ENCODE peak calls at places on chromosomes 3 and 15, in nine cellular contexts. One of them, this sample, is unnamed.

GRCh38 chr3:7999363-7999762 is 502.3 kb upstream of the LMCD1 start:
- DNase-seq in neuronal stem cell: peak; percentile 57
- DNase-seq in psoas muscle: no peak
- DNase-seq in mucosa of descending colon: no peak
- DNase-seq in CD8-positive, alpha-beta T cell: no peak
- DNase-seq in Peyer's patch: no peak
- DNase-seq in GM23248: no peak
- DNase-seq in CD8-positive, alpha-beta memory T cell: no peak
- DNase-seq in heart left ventricle: no peak
- DNase-seq in this sample: no peak

GRCh38 chr3:179558742-179559364 is 3.9 kb upstream of the ACTL6A start:
- DNase-seq in heart left ventricle: peak; percentile 69
- DNase-seq in GM23248: peak; percentile 87
- DNase-seq in CD8-positive, alpha-beta T cell: peak; percentile 36
- DNase-seq in mucosa of descending colon: no peak
- DNase-seq in Peyer's patch: no peak
- DNase-seq in neuronal stem cell: peak; percentile 42
- DNase-seq in psoas muscle: peak; percentile 36
- DNase-seq in CD8-positive, alpha-beta memory T cell: peak; percentile 56
- DNase-seq in this sample: peak; percentile 39

GRCh38 chr15:45129651-45130129 is at the start of the genes DUOX1 and DUOXA1:
- DNase-seq in heart left ventricle: no peak
- DNase-seq in psoas muscle: peak; percentile 47
- DNase-seq in CD8-positive, alpha-beta memory T cell: no peak
- DNase-seq in GM23248: peak; percentile 56
- DNase-seq in neuronal stem cell: no peak
- DNase-seq in CD8-positive, alpha-beta T cell: peak; percentile 32
- DNase-seq in mucosa of descending colon: no peak
- DNase-seq in Peyer's patch: peak; percentile 74
- DNase-seq in this sample: peak; percentile 57

GRCh38 chr3:194505791-194506415 is 19.1 kb upstream of the ATP13A3 start:
- DNase-seq in psoas muscle: no peak
- DNase-seq in Peyer's patch: no peak
- DNase-seq in heart left ventricle: no peak
- DNase-seq in CD8-positive, alpha-beta memory T cell: no peak
- DNase-seq in neuronal stem cell: no peak
- DNase-seq in CD8-positive, alpha-beta T cell: no peak
- DNase-seq in GM23248: no peak
- DNase-seq in mucosa of descending colon: no peak
- DNase-seq in this sample: no peak

GRCh38 chr3:58899159-58899952 is 150.5 kb downstream of the CFAP20DC start:
- DNase-seq in heart left ventricle: peak; percentile 80
- DNase-seq in CD8-positive, alpha-beta memory T cell: peak; percentile 44
- DNase-seq in Peyer's patch: peak; percentile 52
- DNase-seq in CD8-positive, alpha-beta T cell: peak; percentile 7
- DNase-seq in neuronal stem cell: no peak
- DNase-seq in mucosa of descending colon: peak; percentile 47
- DNase-seq in GM23248: peak; percentile 12
- DNase-seq in psoas muscle: peak; percentile 27
- DNase-seq in this sample: peak; percentile 57

GRCh38 chr3:133384331-133385027 is 15.4 kb upstream of the BFSP2 start:
- DNase-seq in CD8-positive, alpha-beta T cell: no peak
- DNase-seq in GM23248: peak; percentile 56
- DNase-seq in Peyer's patch: peak; percentile 59
- DNase-seq in neuronal stem cell: peak; percentile 67
- DNase-seq in psoas muscle: peak; percentile 40
- DNase-seq in mucosa of descending colon: no peak
- DNase-seq in heart left ventricle: peak; percentile 78
- DNase-seq in CD8-positive, alpha-beta memory T cell: no peak
- DNase-seq in this sample: peak; percentile 60

GRCh38 chr3:14480207-14481017 is 59.7 kb downstream of the GRIP2 start:
- DNase-seq in mucosa of descending colon: no peak
- DNase-seq in CD8-positive, alpha-beta T cell: no peak
- DNase-seq in Peyer's patch: peak; percentile 21
- DNase-seq in GM23248: no peak
- DNase-seq in psoas muscle: no peak
- DNase-seq in CD8-positive, alpha-beta memory T cell: no peak
- DNase-seq in heart left ventricle: no peak
- DNase-seq in neuronal stem cell: no peak
- DNase-seq in this sample: peak; percentile 63

GRCh38 chr3:158953131-158953530 is 151.3 kb downstream of the MFSD1 start:
- DNase-seq in heart left ventricle: no peak
- DNase-seq in neuronal stem cell: no peak
- DNase-seq in mucosa of descending colon: no peak
- DNase-seq in psoas muscle: no peak
- DNase-seq in Peyer's patch: no peak
- DNase-seq in CD8-positive, alpha-beta memory T cell: no peak
- DNase-seq in GM23248: peak; percentile 28
- DNase-seq in CD8-positive, alpha-beta T cell: no peak
- DNase-seq in this sample: no peak

GRCh38 chr3:138872632-138873031 is 37.9 kb upstream of the PIK3CB start:
- DNase-seq in psoas muscle: no peak
- DNase-seq in GM23248: no peak
- DNase-seq in CD8-positive, alpha-beta T cell: no peak
- DNase-seq in mucosa of descending colon: no peak
- DNase-seq in heart left ventricle: no peak
- DNase-seq in CD8-positive, alpha-beta memory T cell: no peak
- DNase-seq in Peyer's patch: no peak
- DNase-seq in neuronal stem cell: no peak
- DNase-seq in this sample: no peak

GRCh38 chr3:76199382-76199781 is 414.0 kb upstream of the ZNF717 start:
- DNase-seq in mucosa of descending colon: no peak
- DNase-seq in psoas muscle: no peak
- DNase-seq in GM23248: peak; percentile 16
- DNase-seq in CD8-positive, alpha-beta T cell: no peak
- DNase-seq in Peyer's patch: no peak
- DNase-seq in CD8-positive, alpha-beta memory T cell: no peak
- DNase-seq in neuronal stem cell: no peak
- DNase-seq in heart left ventricle: no peak
- DNase-seq in this sample: no peak

GRCh38 chr3:126481808-126482502 is 6.3 kb upstream of the ZXDC start:
- DNase-seq in Peyer's patch: peak; percentile 83
- DNase-seq in heart left ventricle: peak; percentile 14
- DNase-seq in CD8-positive, alpha-beta memory T cell: no peak
- DNase-seq in psoas muscle: peak; percentile 57
- DNase-seq in GM23248: peak; percentile 54
- DNase-seq in CD8-positive, alpha-beta T cell: no peak
- DNase-seq in neuronal stem cell: no peak
- DNase-seq in mucosa of descending colon: peak; percentile 75
- DNase-seq in this sample: no peak

GRCh38 chr3:86951343-86951742 is 39.6 kb downstream of the VGLL3 start:
- DNase-seq in Peyer's patch: no peak
- DNase-seq in CD8-positive, alpha-beta memory T cell: no peak
- DNase-seq in mucosa of descending colon: no peak
- DNase-seq in psoas muscle: no peak
- DNase-seq in heart left ventricle: no peak
- DNase-seq in neuronal stem cell: no peak
- DNase-seq in GM23248: peak; percentile 89
- DNase-seq in CD8-positive, alpha-beta T cell: no peak
- DNase-seq in this sample: no peak

GRCh38 chr3:86958534-86958933 is 32.4 kb downstream of the VGLL3 start:
- DNase-seq in psoas muscle: no peak
- DNase-seq in neuronal stem cell: no peak
- DNase-seq in Peyer's patch: no peak
- DNase-seq in mucosa of descending colon: no peak
- DNase-seq in heart left ventricle: no peak
- DNase-seq in GM23248: peak; percentile 90
- DNase-seq in CD8-positive, alpha-beta T cell: no peak
- DNase-seq in CD8-positive, alpha-beta memory T cell: no peak
- DNase-seq in this sample: no peak

GRCh38 chr3:86950717-86951116 is 40.2 kb downstream of the VGLL3 start:
- DNase-seq in GM23248: no peak
- DNase-seq in CD8-positive, alpha-beta T cell: no peak
- DNase-seq in heart left ventricle: no peak
- DNase-seq in neuronal stem cell: no peak
- DNase-seq in Peyer's patch: no peak
- DNase-seq in CD8-positive, alpha-beta memory T cell: no peak
- DNase-seq in mucosa of descending colon: no peak
- DNase-seq in psoas muscle: no peak
- DNase-seq in this sample: no peak

GRCh38 chr3:86954751-86955150 is 36.2 kb downstream of the VGLL3 start:
- DNase-seq in mucosa of descending colon: no peak
- DNase-seq in CD8-positive, alpha-beta T cell: no peak
- DNase-seq in GM23248: peak; percentile 40
- DNase-seq in heart left ventricle: no peak
- DNase-seq in neuronal stem cell: no peak
- DNase-seq in Peyer's patch: no peak
- DNase-seq in psoas muscle: no peak
- DNase-seq in CD8-positive, alpha-beta memory T cell: no peak
- DNase-seq in this sample: no peak

GRCh38 chr3:86954226-86954625 is 36.7 kb downstream of the VGLL3 start:
- DNase-seq in heart left ventricle: no peak
- DNase-seq in CD8-positive, alpha-beta memory T cell: no peak
- DNase-seq in GM23248: no peak
- DNase-seq in mucosa of descending colon: no peak
- DNase-seq in Peyer's patch: no peak
- DNase-seq in CD8-positive, alpha-beta T cell: no peak
- DNase-seq in neuronal stem cell: no peak
- DNase-seq in psoas muscle: no peak
- DNase-seq in this sample: no peak
- H3K4me1 ChIP-seq in heart left ventricle: no peaks in the 10 kb centered on the region
- H3K4me1 ChIP-seq in CD8-positive, alpha-beta memory T cell: no peaks in the 10 kb centered on the region
- H3K4me1 ChIP-seq in GM23248: peaks cover 100% of the 10 kb centered on the region
- H3K4me1 ChIP-seq in mucosa of descending colon: no peaks in the 10 kb centered on the region
- H3K4me1 ChIP-seq in Peyer's patch: no peaks in the 10 kb centered on the region
- H3K4me1 ChIP-seq in CD8-positive, alpha-beta T cell: no peaks in the 10 kb centered on the region
- H3K4me1 ChIP-seq in neuronal stem cell: no peaks in the 10 kb centered on the region
- H3K4me1 ChIP-seq in psoas muscle: no peaks in the 10 kb centered on the region
- H3K4me1 ChIP-seq in this sample: no peaks in the 10 kb centered on the region

GRCh38 chr15:43516185-43516584 is 1.2 kb upstream of the MAP1A start:
- DNase-seq in GM23248: peak; percentile 83
- DNase-seq in CD8-positive, alpha-beta T cell: no peak
- DNase-seq in Peyer's patch: no peak
- DNase-seq in psoas muscle: peak; percentile 73
- DNase-seq in neuronal stem cell: no peak
- DNase-seq in mucosa of descending colon: no peak
- DNase-seq in heart left ventricle: no peak
- DNase-seq in CD8-positive, alpha-beta memory T cell: no peak
- DNase-seq in this sample: peak; percentile 49
- H3K4me1 ChIP-seq in GM23248: peaks cover 48% of the 10 kb centered on the region
- H3K4me1 ChIP-seq in CD8-positive, alpha-beta T cell: peaks cover 32% of the 10 kb centered on the region
- H3K4me1 ChIP-seq in Peyer's patch: peaks cover 36% of the 10 kb centered on the region
- H3K4me1 ChIP-seq in psoas muscle: peaks cover 19% of the 10 kb centered on the region
- H3K4me1 ChIP-seq in neuronal stem cell: peaks cover 43% of the 10 kb centered on the region
- H3K4me1 ChIP-seq in mucosa of descending colon: peaks cover 7% of the 10 kb centered on the region
- H3K4me1 ChIP-seq in heart left ventricle: peaks cover 50% of the 10 kb centered on the region
- H3K4me1 ChIP-seq in CD8-positive, alpha-beta memory T cell: peaks cover 9% of the 10 kb centered on the region
- H3K4me1 ChIP-seq in this sample: peaks cover 22% of the 10 kb centered on the region

GRCh38 chr3:131374741-131375140 is 6.8 kb upstream of the NUDT16 start:
- DNase-seq in Peyer's patch: no peak
- DNase-seq in mucosa of descending colon: no peak
- DNase-seq in CD8-positive, alpha-beta memory T cell: no peak
- DNase-seq in psoas muscle: no peak
- DNase-seq in GM23248: no peak
- DNase-seq in heart left ventricle: no peak
- DNase-seq in CD8-positive, alpha-beta T cell: no peak
- DNase-seq in neuronal stem cell: no peak
- DNase-seq in this sample: no peak

DNA sequence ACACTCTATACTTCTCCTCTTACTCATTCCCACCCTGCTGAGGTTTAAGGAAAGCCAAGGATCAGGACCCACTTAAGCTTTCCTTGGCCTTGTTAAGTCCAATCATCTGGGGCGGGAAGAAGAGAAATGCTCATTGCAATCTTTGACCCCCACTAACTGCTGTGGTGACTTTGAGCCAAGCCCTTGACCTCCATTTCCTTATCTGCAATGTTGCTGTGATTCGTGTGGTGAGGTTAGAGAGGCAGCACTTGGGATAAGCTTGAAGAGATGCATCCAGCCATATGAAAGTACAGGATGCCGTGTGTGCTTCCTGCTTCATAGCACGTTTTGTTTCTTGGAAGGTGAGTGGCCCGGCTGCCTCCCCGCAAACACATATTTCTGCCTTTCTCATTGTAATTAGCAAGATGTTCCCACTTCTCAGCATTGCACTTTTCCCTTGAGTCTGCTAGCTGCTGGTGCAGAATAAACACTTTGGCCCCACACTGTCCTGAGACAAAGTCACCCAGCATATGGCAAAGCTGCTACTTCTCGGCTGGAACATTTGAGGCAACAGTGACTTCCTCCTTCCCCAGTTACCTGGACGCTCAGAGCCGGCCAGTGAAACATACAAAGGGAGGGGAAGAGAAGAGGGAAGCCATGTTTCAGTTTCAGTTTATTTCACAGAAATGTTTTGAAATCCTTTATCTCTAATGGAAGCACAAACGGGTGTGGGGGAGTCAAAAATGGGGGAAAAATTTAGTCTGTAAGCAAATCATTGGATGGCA is 10.5 kb upstream of the NUDT16 start:
- DNase-seq in GM23248: no peak
- DNase-seq in mucosa of descending colon: no peak
- DNase-seq in Peyer's patch: no peak
- DNase-seq in CD8-positive, alpha-beta memory T cell: no peak
- DNase-seq in psoas muscle: no peak
- DNase-seq in neuronal stem cell: no peak
- DNase-seq in CD8-positive, alpha-beta T cell: no peak
- DNase-seq in heart left ventricle: no peak
- DNase-seq in this sample: no peak
- H3K4me1 ChIP-seq in GM23248: no peaks in the 10 kb centered on the region
- H3K4me1 ChIP-seq in mucosa of descending colon: no peaks in the 10 kb centered on the region
- H3K4me1 ChIP-seq in Peyer's patch: peaks cover 7% of the 10 kb centered on the region
- H3K4me1 ChIP-seq in CD8-positive, alpha-beta memory T cell: no peaks in the 10 kb centered on the region
- H3K4me1 ChIP-seq in psoas muscle: no peaks in the 10 kb centered on the region
- H3K4me1 ChIP-seq in neuronal stem cell: no peaks in the 10 kb centered on the region
- H3K4me1 ChIP-seq in CD8-positive, alpha-beta T cell: no peaks in the 10 kb centered on the region
- H3K4me1 ChIP-seq in heart left ventricle: peaks cover 16% of the 10 kb centered on the region
- H3K4me1 ChIP-seq in this sample: peaks cover 7% of the 10 kb centered on the region

GRCh38 chr15:62904511-62904910 is 138.0 kb upstream of the TPM1 start:
- DNase-seq in psoas muscle: no peak
- DNase-seq in CD8-positive, alpha-beta memory T cell: no peak
- DNase-seq in heart left ventricle: no peak
- DNase-seq in Peyer's patch: no peak
- DNase-seq in GM23248: no peak
- DNase-seq in neuronal stem cell: no peak
- DNase-seq in CD8-positive, alpha-beta T cell: peak; percentile 43
- DNase-seq in mucosa of descending colon: no peak
- DNase-seq in this sample: no peak

GRCh38 chr15:62904041-62904440 is 138.5 kb upstream of the TPM1 start:
- DNase-seq in CD8-positive, alpha-beta T cell: no peak
- DNase-seq in GM23248: no peak
- DNase-seq in neuronal stem cell: no peak
- DNase-seq in heart left ventricle: no peak
- DNase-seq in CD8-positive, alpha-beta memory T cell: no peak
- DNase-seq in mucosa of descending colon: no peak
- DNase-seq in psoas muscle: no peak
- DNase-seq in Peyer's patch: no peak
- DNase-seq in this sample: no peak

GRCh38 chr15:62903437-62903836 is 139.1 kb upstream of the TPM1 start:
- DNase-seq in neuronal stem cell: peak; percentile 33
- DNase-seq in Peyer's patch: no peak
- DNase-seq in mucosa of descending colon: no peak
- DNase-seq in CD8-positive, alpha-beta memory T cell: no peak
- DNase-seq in GM23248: no peak
- DNase-seq in psoas muscle: no peak
- DNase-seq in CD8-positive, alpha-beta T cell: no peak
- DNase-seq in heart left ventricle: no peak
- DNase-seq in this sample: no peak

GRCh38 chr15:62901916-62902554 is 140.5 kb upstream of the TPM1 start:
- DNase-seq in CD8-positive, alpha-beta T cell: no peak
- DNase-seq in neuronal stem cell: no peak
- DNase-seq in CD8-positive, alpha-beta memory T cell: no peak
- DNase-seq in mucosa of descending colon: no peak
- DNase-seq in heart left ventricle: no peak
- DNase-seq in Peyer's patch: no peak
- DNase-seq in GM23248: no peak
- DNase-seq in psoas muscle: no peak
- DNase-seq in this sample: no peak

GRCh38 chr15:62902821-62903220 is 139.7 kb upstream of the TPM1 start:
- DNase-seq in CD8-positive, alpha-beta T cell: no peak
- DNase-seq in heart left ventricle: no peak
- DNase-seq in psoas muscle: no peak
- DNase-seq in CD8-positive, alpha-beta memory T cell: no peak
- DNase-seq in neuronal stem cell: no peak
- DNase-seq in mucosa of descending colon: no peak
- DNase-seq in GM23248: no peak
- DNase-seq in Peyer's patch: no peak
- DNase-seq in this sample: no peak
- H3K4me1 ChIP-seq in CD8-positive, alpha-beta T cell: no peaks in the 10 kb centered on the region
- H3K4me1 ChIP-seq in heart left ventricle: peaks cover 28% of the 10 kb centered on the region
- H3K4me1 ChIP-seq in psoas muscle: peaks cover 25% of the 10 kb centered on the region
- H3K4me1 ChIP-seq in CD8-positive, alpha-beta memory T cell: no peaks in the 10 kb centered on the region
- H3K4me1 ChIP-seq in neuronal stem cell: peaks cover 8% of the 10 kb centered on the region
- H3K4me1 ChIP-seq in mucosa of descending colon: peaks cover 10% of the 10 kb centered on the region
- H3K4me1 ChIP-seq in GM23248: peaks cover 10% of the 10 kb centered on the region
- H3K4me1 ChIP-seq in Peyer's patch: peaks cover 4% of the 10 kb centered on the region
- H3K4me1 ChIP-seq in this sample: peaks cover 5% of the 10 kb centered on the region